ENCODE peak calls at places on chromosomes 1 and 21, in six cellular contexts. R is heart left ventricle, J is neural progenitor cell, E is astrocyte, N is H1, M is tibial nerve. O is an unnamed sample.

GRCh38 chr1:67429011-67429527 is 1.1 kb downstream of the SERBP1 start:
- DNase-seq in R (no peak), J (peak; percentile 24), E (no peak), N (no peak), M (peak; percentile 14), O (no peak)

GRCh38 chr21:25964926-25965325 is 205.6 kb downstream of the APP start:
- DNase-seq in R (no peak), J (no peak), E (no peak), N (no peak), M (no peak), O (no peak)

GRCh38 chr1:151399890-151400235 is 490 bp downstream of the PSMB4 start:
- DNase-seq in R (no peak), J (peak; percentile 59), E (peak; percentile 4), N (no peak), M (no peak), O (no peak)

GRCh38 chr21:33401617-33401967 is 1.6 kb upstream of the IFNGR2 start:
- DNase-seq in R (no peak), J (no peak), E (no peak), N (no peak), M (no peak), O (no peak)

GRCh38 chr1:220544901-220545303 is 17.0 kb downstream of the MARK1 start:
- DNase-seq in R (no peak), J (peak; percentile 34), E (no peak), N (no peak), M (no peak), O (no peak)

GRCh38 chr21:35475006-35475405 is 425.9 kb upstream of the RUNX1 start:
- DNase-seq in R (no peak), J (no peak), E (peak; percentile 34), N (no peak), M (no peak), O (no peak)

GRCh38 chr1:85571830-85572229 is 8.7 kb upstream of the CCN1 start:
- DNase-seq in R (no peak), J (no peak), E (peak; percentile 51), N (peak; percentile 36), M (no peak), O (no peak)

GRCh38 chr1:144101397-144102050 is 129.7 kb upstream of the FAM72C start:
- DNase-seq in R (peak; percentile 77), J (no peak), E (no peak), N (peak; percentile 47), M (peak; percentile 4), O (no peak)

GRCh38 chr1:245045087-245045881 is 109.5 kb upstream of the KIF26B start:
- DNase-seq in R (no peak), J (peak; percentile 33), E (peak; percentile 17), N (no peak), M (no peak), O (no peak)

GRCh38 chr1:60621524-60621923 is 460.8 kb upstream of the NFIA start:
- DNase-seq in R (no peak), J (peak; percentile 47), E (peak; percentile 51), N (no peak), M (no peak), O (peak; percentile 12)

GRCh38 chr1:89274431-89274857 is 1.8 kb upstream of the GBP5 start:
- DNase-seq in R (no peak), J (no peak), E (peak; percentile 64), N (no peak), M (no peak), O (no peak)

GRCh38 chr1:202112864-202113689 is 9.6 kb upstream of the GPR37L1 start:
- DNase-seq in R (no peak), J (no peak), E (peak; percentile 16), N (no peak), M (no peak), O (no peak)

GRCh38 chr1:7919880-7920279 is 20.8 kb downstream of the TNFRSF9 start:
- DNase-seq in R (no peak), J (no peak), E (no peak), N (no peak), M (no peak), O (no peak)

GRCh38 chr1:65247419-65248359 is 61.7 kb upstream of the DNAJC6 start:
- DNase-seq in R (no peak), J (no peak), E (peak; percentile 50), N (no peak), M (no peak), O (no peak)

GRCh38 chr1:87149166-87150065 is 179.3 kb upstream of the LMO4 start:
- DNase-seq in R (no peak), J (no peak), E (peak; percentile 63), N (no peak), M (no peak), O (no peak)

GRCh38 chr1:24735156-24735618 is 10.1 kb upstream of the CLIC4 start:
- DNase-seq in R (no peak), J (peak; percentile 54), E (no peak), N (no peak), M (no peak), O (no peak)

GRCh38 chr1:33435096-33435820 is 4.4 kb upstream of the PHC2 start:
- DNase-seq in R (no peak), J (no peak), E (peak; percentile 57), N (no peak), M (no peak), O (no peak)

GRCh38 chr21:45299864-45300785 is 12.4 kb upstream of the POFUT2 start:
- DNase-seq in R (peak; percentile 64), J (no peak), E (peak; percentile 86), N (no peak), M (no peak), O (no peak)

GRCh38 chr1:55156608-55157007 is 58.6 kb downstream of the USP24 start:
- DNase-seq in R (no peak), J (no peak), E (no peak), N (no peak), M (no peak), O (no peak)

GRCh38 chr1:55153031-55153430 is 62.1 kb downstream of the USP24 start:
- DNase-seq in R (no peak), J (peak; percentile 44), E (no peak), N (no peak), M (no peak), O (peak; percentile 6)

GRCh38 chr1:55154616-55155015 is 60.5 kb downstream of the USP24 start:
- DNase-seq in R (no peak), J (no peak), E (no peak), N (no peak), M (no peak), O (no peak)

GRCh38 chr1:55155522-55155921 is 59.6 kb downstream of the USP24 start:
- DNase-seq in R (peak; percentile 60), J (peak; percentile 4), E (peak; percentile 12), N (no peak), M (peak; percentile 20), O (no peak)

DNA sequence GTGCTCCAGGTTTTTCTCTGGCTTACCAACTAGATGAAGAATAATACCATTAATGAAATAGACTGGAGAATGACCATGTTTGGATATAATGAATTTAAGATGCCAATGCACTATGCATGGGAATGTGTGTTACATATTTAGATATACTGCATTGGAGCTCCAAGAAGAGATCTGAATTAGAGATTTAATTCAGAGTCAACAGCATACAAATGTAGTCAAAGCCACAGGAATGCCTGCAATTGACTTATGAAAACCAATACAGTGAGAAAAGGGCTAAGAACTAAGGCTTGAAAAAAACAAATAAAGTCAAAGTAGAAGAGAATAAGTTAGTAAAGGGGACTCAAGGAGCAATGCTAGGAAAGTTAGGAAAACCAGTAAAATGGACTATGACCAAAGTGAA is 59.1 kb downstream of the USP24 start:
- DNase-seq in R (no peak), J (no peak), E (peak; percentile 76), N (no peak), M (no peak), O (no peak)
- H3K36me3 ChIP-seq in R (peaks cover 100% of the 10 kb centered on the region), J (no peaks in the 10 kb centered on the region), E (peaks cover 22% of the 10 kb centered on the region), N (peaks cover 10% of the 10 kb centered on the region), M (peaks cover 64% of the 10 kb centered on the region), O (peaks cover 98% of the 10 kb centered on the region)

DNA sequence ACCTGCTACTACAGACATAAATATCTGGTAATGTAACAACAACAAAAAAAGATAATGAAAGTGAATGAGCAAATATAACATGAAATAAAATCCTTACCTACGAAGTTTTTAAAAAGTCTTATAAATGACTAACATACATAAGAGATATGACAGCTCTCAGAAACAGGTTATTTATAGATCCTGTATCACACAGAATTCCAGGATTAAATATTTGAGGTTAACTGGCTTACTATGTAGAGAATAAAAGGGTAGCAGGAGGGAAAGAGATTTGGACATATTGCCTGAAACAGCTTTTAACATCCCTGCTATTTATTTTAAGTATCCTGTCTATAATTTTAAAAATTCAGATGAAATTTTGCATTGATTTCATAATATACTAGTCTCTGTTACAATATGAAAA is 16.3 kb downstream of the MYSM1 start:
- DNase-seq in R (no peak), J (no peak), E (peak; percentile 13), N (no peak), M (no peak), O (no peak)
- H3K36me3 ChIP-seq in R (peaks cover 96% of the 10 kb centered on the region), J (peaks cover 31% of the 10 kb centered on the region), E (peaks cover 25% of the 10 kb centered on the region), N (peaks cover 11% of the 10 kb centered on the region), M (peaks cover 74% of the 10 kb centered on the region), O (peaks cover 92% of the 10 kb centered on the region)

GRCh38 chr1:99456536-99456935 is 189.4 kb upstream of the PALMD start:
- DNase-seq in R (no peak), J (no peak), E (peak; percentile 60), N (no peak), M (no peak), O (no peak)

GRCh38 chr1:99461499-99461898 is 184.4 kb upstream of the PALMD start:
- DNase-seq in R (no peak), J (no peak), E (no peak), N (no peak), M (no peak), O (no peak)

GRCh38 chr1:99455760-99456159 is 190.2 kb upstream of the PALMD start:
- DNase-seq in R (no peak), J (no peak), E (peak; percentile 57), N (no peak), M (no peak), O (no peak)

DNA sequence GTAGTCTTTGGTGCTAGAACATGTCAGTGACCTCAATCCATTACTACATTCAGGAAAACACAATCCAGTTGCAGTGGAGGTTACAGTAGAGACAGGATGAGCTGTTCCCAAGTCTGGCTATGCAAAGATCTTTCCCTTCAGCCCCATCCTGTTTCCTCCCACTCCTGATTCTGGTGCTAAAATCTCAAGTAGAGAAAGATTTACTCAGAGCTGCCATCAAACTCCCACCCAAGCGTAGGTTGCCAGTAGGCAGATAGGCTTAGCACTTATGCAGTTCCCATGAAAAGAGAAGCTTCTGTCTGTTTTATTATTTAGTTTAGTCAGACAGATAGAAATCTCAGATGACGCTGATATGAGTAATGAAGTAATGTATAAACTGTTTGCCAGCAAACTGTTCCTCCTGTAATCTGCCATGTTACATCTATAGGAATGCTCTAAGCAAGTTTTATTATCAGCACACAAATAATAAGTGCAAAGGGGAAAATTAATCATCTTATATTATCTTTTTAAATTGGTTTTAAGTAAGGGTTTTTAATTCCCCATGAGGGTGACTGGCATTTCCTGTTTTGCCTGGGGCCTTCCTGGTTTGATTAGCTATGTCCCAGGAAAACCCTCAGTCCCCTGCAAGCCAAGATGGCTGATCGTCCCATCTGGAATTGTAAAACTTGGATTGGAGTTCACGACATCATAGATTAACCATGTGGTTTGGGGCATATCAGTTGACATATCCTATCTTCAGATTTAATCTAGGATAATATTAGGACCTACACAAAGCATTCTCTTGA is 188.3 kb upstream of the PALMD start:
- DNase-seq in R (no peak), J (no peak), E (peak; percentile 81), N (no peak), M (no peak), O (no peak)
- H3K36me3 ChIP-seq in R (no peaks in the 10 kb centered on the region), J (no peaks in the 10 kb centered on the region), E (no peaks in the 10 kb centered on the region), N (no peaks in the 10 kb centered on the region), M (no peaks in the 10 kb centered on the region), O (no peaks in the 10 kb centered on the region)

GRCh38 chr1:157135646-157136045 is 2.5 kb downstream of the ETV3 start:
- DNase-seq in R (no peak), J (no peak), E (no peak), N (no peak), M (no peak), O (no peak)
- H3K36me3 ChIP-seq in R (peaks cover 55% of the 10 kb centered on the region), J (no peaks in the 10 kb centered on the region), E (peaks cover 51% of the 10 kb centered on the region), N (peaks cover 28% of the 10 kb centered on the region), M (peaks cover 54% of the 10 kb centered on the region), O (peaks cover 56% of the 10 kb centered on the region)